ENCODE peak calls at places on chromosomes 3 and 15, in five cellular contexts. J is coronary artery, A is HFF-Myc, G is spleen, X is MM.1S. Q is an unnamed sample.

GRCh38 chr15:101170568-101171350 is 81.1 kb downstream of the CHSY1 start:
- DNase-seq in J (peak), A (no peak), G (no peak), X (no peak), Q (no peak)

GRCh38 chr15:22930782-22931484 is 49.2 kb downstream of the CYFIP1 start:
- DNase-seq in J (no peak), A (no peak), G (peak), X (no peak), Q (no peak)

GRCh38 chr3:141383555-141384129 is 15.3 kb downstream of the ZBTB38 start:
- DNase-seq in J (no peak), A (no peak), G (no peak), X (no peak), Q (peak)

GRCh38 chr3:179766416-179767133 is 113.7 kb downstream of the USP13 start:
- DNase-seq in J (no peak), A (no peak), G (no peak), X (no peak), Q (no peak)

GRCh38 chr3:184110316-184110725 is 13.5 kb downstream of the HTR3E start:
- DNase-seq in J (no peak), A (no peak), G (no peak), X (no peak), Q (no peak)

GRCh38 chr15:71114887-71115566 is at the start of gene THSD4:
- DNase-seq in J (no peak), A (no peak), G (peak), X (peak), Q (no peak)

GRCh38 chr3:52277972-52278509 is 408 bp downstream of the WDR82 start:
- DNase-seq in J (peak), A (no peak), G (peak), X (peak), Q (no peak)

GRCh38 chr3:177157492-177157891 is 39.8 kb downstream of the TBL1XR1 start:
- DNase-seq in J (no peak), A (no peak), G (no peak), X (no peak), Q (peak)

GRCh38 chr15:96331942-96332853 is 1.7 kb downstream of the NR2F2 start:
- DNase-seq in J (peak), A (no peak), G (no peak), X (no peak), Q (no peak)

GRCh38 chr3:59873576-59874230 is 823.9 kb upstream of the CFAP20DC start:
- DNase-seq in J (no peak), A (no peak), G (no peak), X (no peak), Q (no peak)

GRCh38 chr3:122357828-122358617 is 25.0 kb downstream of the MIX23 start:
- DNase-seq in J (no peak), A (no peak), G (no peak), X (no peak), Q (peak)

GRCh38 chr3:123027292-123028232 is at the start of gene SEMA5B:
- DNase-seq in J (no peak), A (no peak), G (peak), X (peak), Q (no peak)

GRCh38 chr3:178856804-178857203 is 214.8 kb downstream of the ZMAT3 start:
- DNase-seq in J (no peak), A (no peak), G (no peak), X (no peak), Q (no peak)

GRCh38 chr15:62712455-62712839 is 330.1 kb upstream of the TPM1 start:
- DNase-seq in J (no peak), A (no peak), G (no peak), X (no peak), Q (no peak)

GRCh38 chr3:43180027-43180426 is 74.1 kb upstream of the POMGNT2 start:
- DNase-seq in J (no peak), A (peak), G (no peak), X (peak), Q (peak)

GRCh38 chr3:94252316-94252715 is 189.5 kb downstream of the NSUN3 start:
- DNase-seq in J (no peak), A (no peak), G (no peak), X (no peak), Q (no peak)

GRCh38 chr3:51539291-51539891 is 872 bp downstream of the RAD54L2 start:
- DNase-seq in J (no peak), A (no peak), G (peak), X (peak), Q (peak)

GRCh38 chr3:59797533-59797932 is 747.7 kb upstream of the CFAP20DC start:
- DNase-seq in J (no peak), A (no peak), G (no peak), X (no peak), Q (no peak)

GRCh38 chr15:70912187-70912586 is 19.6 kb downstream of the LRRC49 start:
- DNase-seq in J (no peak), A (no peak), G (no peak), X (no peak), Q (no peak)

DNA sequence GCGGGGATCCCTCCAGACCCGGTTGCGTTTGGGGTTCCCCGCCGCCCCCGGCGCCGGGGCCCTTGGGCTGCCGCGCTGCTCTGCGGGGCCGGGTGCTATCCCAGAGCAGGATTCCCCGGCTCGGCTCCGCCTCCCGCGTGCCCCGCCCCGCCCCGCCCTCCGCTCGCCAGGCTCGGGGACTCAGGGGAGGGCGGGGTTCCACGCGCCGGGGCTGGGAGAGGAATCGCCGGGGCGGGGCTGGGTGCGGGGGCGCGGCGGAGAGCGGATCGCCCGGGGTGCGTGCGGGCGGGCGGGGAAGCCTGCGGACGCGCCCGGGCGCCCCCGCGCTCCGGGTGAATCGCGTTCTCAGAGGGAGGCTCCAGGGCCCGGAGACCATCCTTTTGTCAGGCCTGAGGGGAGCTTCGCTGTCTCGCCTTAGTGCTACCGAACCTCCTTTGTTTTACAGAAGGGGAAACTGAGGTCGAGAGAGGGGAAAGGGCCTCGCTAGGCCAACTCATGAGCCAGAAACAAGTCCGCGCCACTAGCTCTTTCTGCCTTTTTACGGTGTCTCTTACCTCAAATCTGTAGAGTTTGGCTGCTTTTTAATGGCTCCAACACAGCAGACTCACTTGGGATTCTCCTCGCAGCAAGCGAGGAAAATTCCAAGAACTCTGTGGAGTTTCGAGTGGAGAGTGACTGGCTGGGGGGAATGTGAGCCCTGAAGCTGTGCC is at the start of gene TMEM158:
- DNase-seq in J (no peak), A (no peak), G (peak), X (peak), Q (no peak)
- H3K4me3 ChIP-seq in J (peak), A (peak), G (peak), X (peak), Q (peak)

GRCh38 chr3:157499342-157499963 is 3.8 kb downstream of the VEPH1 start:
- DNase-seq in J (no peak), A (no peak), G (peak), X (peak), Q (peak)
- TF ChIP-seq CTCF in J (no peak), A (no peak), G (no peak), X (peak), Q (peak)

GRCh38 chr3:42071720-42072582 is 19.2 kb upstream of the TRAK1 start:
- DNase-seq in J (peak), A (peak), G (peak), X (peak), Q (no peak)
- H3K4me3 ChIP-seq in J (peak), A (peak), G (peak), X (peak), Q (peak)

DNA sequence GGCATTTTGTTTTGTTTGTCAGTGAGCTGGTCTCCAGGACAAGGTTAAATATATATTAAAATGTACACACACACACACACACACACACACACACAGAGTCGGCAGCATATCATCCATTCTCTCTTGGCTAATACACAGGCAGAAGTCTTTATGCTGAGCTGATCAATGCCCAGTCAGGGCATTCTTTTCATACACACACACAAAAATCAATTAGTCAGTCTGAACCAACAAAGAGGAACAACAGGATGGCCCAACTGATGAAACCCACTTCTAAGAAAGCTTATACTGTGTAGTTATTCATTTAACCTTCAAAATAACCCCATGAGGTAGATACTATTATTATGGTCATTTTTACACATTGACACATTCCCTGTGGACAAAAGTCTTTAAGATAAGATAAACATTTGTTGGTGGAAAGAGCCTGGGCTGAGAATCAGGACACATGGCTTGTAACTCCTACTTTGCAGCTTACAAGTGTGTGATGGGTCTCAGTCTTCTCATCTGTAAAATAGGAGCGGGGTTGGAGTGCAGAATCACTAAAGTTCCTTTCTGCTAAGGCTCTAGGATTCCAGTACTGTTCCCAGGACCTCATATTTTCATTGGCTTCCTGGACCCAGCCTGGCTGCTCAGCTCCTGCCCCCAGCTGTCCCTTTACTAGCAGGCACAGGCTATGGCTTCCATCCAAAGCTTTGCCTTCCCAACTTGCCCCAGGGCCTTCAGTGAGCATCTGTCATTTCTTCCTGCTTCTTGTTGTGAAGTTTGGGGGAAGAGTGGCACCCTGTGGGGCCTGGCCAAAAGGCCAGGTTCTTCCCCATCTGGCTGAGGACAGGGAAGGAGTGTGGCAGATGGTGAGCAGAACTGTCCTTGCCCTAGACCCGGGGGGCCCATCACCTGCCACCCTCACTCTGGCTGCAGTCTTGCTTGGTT is 27.2 kb upstream of the GLCE start:
- DNase-seq in J (no peak), A (no peak), G (no peak), X (no peak), Q (no peak)
- TF ChIP-seq CTCF in J (no peak), A (no peak), G (no peak), X (no peak), Q (no peak)

DNA sequence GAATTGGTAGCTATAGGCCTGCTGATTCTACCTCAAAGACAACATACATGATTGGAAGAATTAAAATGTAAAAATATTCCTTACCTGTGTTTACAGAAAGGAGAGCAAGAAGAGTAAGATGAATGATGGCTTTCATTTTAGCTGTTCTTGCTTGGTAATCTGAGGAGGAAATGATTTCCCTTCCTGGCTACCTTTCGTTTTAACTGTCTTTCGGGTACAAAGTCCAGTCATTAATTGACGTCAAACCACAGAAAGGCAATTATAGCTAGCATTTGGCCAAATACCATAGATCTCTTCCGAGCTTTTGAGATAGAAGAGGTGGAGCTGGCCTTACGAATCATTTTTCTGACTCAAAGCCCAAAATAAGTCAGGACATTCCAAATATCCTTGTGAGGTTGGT is at the start of gene MUC13:
- DNase-seq in J (no peak), A (no peak), G (no peak), X (no peak), Q (no peak)
- H3K4me3 ChIP-seq in J (no peak), A (no peak), G (no peak), X (no peak), Q (no peak)

GRCh38 chr3:65425880-65426279 is 612.8 kb downstream of the MAGI1 start:
- DNase-seq in J (no peak), A (no peak), G (no peak), X (no peak), Q (no peak)
- TF ChIP-seq CTCF in J (no peak), A (peak), G (no peak), X (no peak), Q (peak)

Q was measured in retinal pigment epithelial cell.